ENCODE peak calls at places on chromosomes 2 and 18, in seven cellular contexts. A, B, H, Y, E, R and S are unnamed samples.

GRCh38 chr2:170113168-170113567 is 64.8 kb upstream of the MYO3B start:
- DNase-seq in A (no peak), B (no peak), H (no peak), Y (no peak), E (peak; percentile 39), R (no peak), S (no peak)

GRCh38 chr18:57813245-57813644 is 10.1 kb upstream of the ATP8B1 start:
- DNase-seq in A (no peak), B (no peak), H (peak; percentile 86), Y (no peak), E (no peak), R (no peak), S (no peak)

GRCh38 chr2:16138811-16139662 is 198.7 kb downstream of the MYCN start:
- DNase-seq in A (no peak), B (no peak), H (no peak), Y (no peak), E (no peak), R (no peak), S (no peak)

GRCh38 chr2:163736433-163737168 is 793 bp upstream of the FIGN start:
- DNase-seq in A (no peak), B (peak; percentile 82), H (no peak), Y (peak; percentile 10), E (peak; percentile 57), R (no peak), S (no peak)

GRCh38 chr18:3596324-3597158 is 146.6 kb downstream of the TGIF1 start:
- DNase-seq in A (peak; percentile 93), B (no peak), H (no peak), Y (peak; percentile 69), E (peak; percentile 0), R (no peak), S (peak; percentile 81)

GRCh38 chr18:25743661-25744151 is 346.7 kb downstream of the SS18 start:
- DNase-seq in A (no peak), B (no peak), H (no peak), Y (no peak), E (no peak), R (no peak), S (no peak)

GRCh38 chr2:50345691-50346090 is 686.2 kb downstream of the NRXN1 start:
- DNase-seq in A (no peak), B (no peak), H (no peak), Y (no peak), E (no peak), R (no peak), S (no peak)

GRCh38 chr2:26852405-26853348 is 4.7 kb downstream of the DPYSL5 start:
- DNase-seq in A (no peak), B (no peak), H (no peak), Y (no peak), E (no peak), R (no peak), S (no peak)

GRCh38 chr2:186950694-186951093 is 101.7 kb upstream of the ZSWIM2 start:
- DNase-seq in A (no peak), B (no peak), H (no peak), Y (no peak), E (no peak), R (no peak), S (no peak)

GRCh38 chr2:46364797-46365457 is 67.7 kb downstream of the EPAS1 start:
- DNase-seq in A (peak; percentile 63), B (no peak), H (peak; percentile 46), Y (peak; percentile 70), E (peak; percentile 37), R (no peak), S (peak; percentile 9)

GRCh38 chr2:133788391-133788790 is 220.1 kb upstream of the NCKAP5 start:
- DNase-seq in A (no peak), B (no peak), H (no peak), Y (no peak), E (no peak), R (no peak), S (no peak)

GRCh38 chr2:200199576-200200263 is 106.8 kb upstream of the SPATS2L start:
- DNase-seq in A (no peak), B (no peak), H (no peak), Y (no peak), E (no peak), R (no peak), S (no peak)

GRCh38 chr2:209642146-209642815 is 129.4 kb upstream of the UNC80 start:
- DNase-seq in A (no peak), B (no peak), H (no peak), Y (no peak), E (no peak), R (no peak), S (no peak)

GRCh38 chr2:200471324-200471848 is 38.5 kb downstream of the KCTD18 start:
- DNase-seq in A (peak; percentile 39), B (no peak), H (no peak), Y (peak; percentile 73), E (peak; percentile 22), R (no peak), S (peak; percentile 55)

GRCh38 chr2:110780461-110780860 is 48.1 kb downstream of the ACOXL start:
- DNase-seq in A (no peak), B (no peak), H (no peak), Y (no peak), E (no peak), R (no peak), S (no peak)

GRCh38 chr2:74982581-74982980 is 24.1 kb downstream of the POLE4 start:
- DNase-seq in A (no peak), B (no peak), H (no peak), Y (no peak), E (no peak), R (no peak), S (no peak)

GRCh38 chr2:225600865-225601264 is 201.4 kb downstream of the NYAP2 start:
- DNase-seq in A (no peak), B (no peak), H (no peak), Y (no peak), E (no peak), R (no peak), S (no peak)

GRCh38 chr2:204325468-204325867 is 219.8 kb upstream of the PARD3B start:
- DNase-seq in A (peak; percentile 64), B (no peak), H (peak; percentile 57), Y (peak; percentile 47), E (peak; percentile 72), R (peak; percentile 26), S (peak; percentile 32)

GRCh38 chr2:161843936-161844335 is 219.7 kb downstream of the SLC4A10 start:
- DNase-seq in A (no peak), B (no peak), H (no peak), Y (no peak), E (no peak), R (no peak), S (no peak)

GRCh38 chr18:7950380-7951143 is 383.4 kb downstream of the PTPRM start:
- DNase-seq in A (peak; percentile 9), B (no peak), H (no peak), Y (no peak), E (no peak), R (no peak), S (no peak)

GRCh38 chr18:76437011-76437410 is 58.0 kb downstream of the ZNF516 start:
- DNase-seq in A (no peak), B (no peak), H (no peak), Y (no peak), E (no peak), R (no peak), S (no peak)

GRCh38 chr2:67572721-67573485 is 175.8 kb downstream of the ETAA1 start:
- DNase-seq in A (no peak), B (no peak), H (no peak), Y (no peak), E (no peak), R (no peak), S (no peak)

GRCh38 chr2:193584001-193584400 is 1389.3 kb upstream of the TMEFF2 start:
- DNase-seq in A (no peak), B (no peak), H (no peak), Y (no peak), E (no peak), R (no peak), S (no peak)

GRCh38 chr2:218988164-218988563 is 3.2 kb upstream of the FEV start:
- DNase-seq in A (no peak), B (no peak), H (no peak), Y (no peak), E (no peak), R (no peak), S (no peak)

GRCh38 chr2:45622704-45623103 is 11.6 kb upstream of the SRBD1 start:
- DNase-seq in A (no peak), B (no peak), H (no peak), Y (no peak), E (no peak), R (no peak), S (no peak)